ENCODE peak calls at places on chromosomes 1 and 21, in ten cellular contexts. One of them, this sample, is unnamed.

GRCh38 chr1:67650061-67650460 is 34.9 kb upstream of the GADD45A start:
- ATAC-seq in naive thymus-derived CD8-positive, alpha-beta T cell: no peak
- ATAC-seq in right cardiac atrium: no peak
- ATAC-seq in upper lobe of left lung: no peak
- ATAC-seq in natural killer cell: no peak
- ATAC-seq in GM23338: no peak
- ATAC-seq in left lobe of liver: no peak
- ATAC-seq in CD8-positive, alpha-beta T cell: no peak
- ATAC-seq in activated T-helper 17 cell treated with anti-CD3 and anti-CD28 coated beads, Interleukin-2, amount 50 U/mL, for 72 hours: no peak
- ATAC-seq in Right ventricle myocardium superior: no peak
- ATAC-seq in this sample: no peak

GRCh38 chr1:181676269-181676668 is 193.0 kb downstream of the CACNA1E start:
- ATAC-seq in naive thymus-derived CD8-positive, alpha-beta T cell: no peak
- ATAC-seq in activated T-helper 17 cell treated with anti-CD3 and anti-CD28 coated beads, Interleukin-2, amount 50 U/mL, for 72 hours: no peak
- ATAC-seq in GM23338: peak
- ATAC-seq in upper lobe of left lung: no peak
- ATAC-seq in Right ventricle myocardium superior: no peak
- ATAC-seq in right cardiac atrium: no peak
- ATAC-seq in natural killer cell: no peak
- ATAC-seq in left lobe of liver: peak
- ATAC-seq in CD8-positive, alpha-beta T cell: no peak
- ATAC-seq in this sample: no peak

GRCh38 chr1:110896090-110896489 is 23.1 kb downstream of the CD53 start:
- ATAC-seq in upper lobe of left lung: no peak
- ATAC-seq in natural killer cell: peak
- ATAC-seq in left lobe of liver: no peak
- ATAC-seq in Right ventricle myocardium superior: no peak
- ATAC-seq in CD8-positive, alpha-beta T cell: peak
- ATAC-seq in right cardiac atrium: no peak
- ATAC-seq in naive thymus-derived CD8-positive, alpha-beta T cell: peak
- ATAC-seq in GM23338: no peak
- ATAC-seq in activated T-helper 17 cell treated with anti-CD3 and anti-CD28 coated beads, Interleukin-2, amount 50 U/mL, for 72 hours: peak
- ATAC-seq in this sample: no peak

GRCh38 chr1:6180578-6181311 is 624 bp upstream of the CHD5 start:
- ATAC-seq in naive thymus-derived CD8-positive, alpha-beta T cell: peak
- ATAC-seq in left lobe of liver: no peak
- ATAC-seq in activated T-helper 17 cell treated with anti-CD3 and anti-CD28 coated beads, Interleukin-2, amount 50 U/mL, for 72 hours: no peak
- ATAC-seq in upper lobe of left lung: no peak
- ATAC-seq in GM23338: peak
- ATAC-seq in CD8-positive, alpha-beta T cell: peak
- ATAC-seq in natural killer cell: no peak
- ATAC-seq in Right ventricle myocardium superior: no peak
- ATAC-seq in right cardiac atrium: no peak
- ATAC-seq in this sample: no peak

GRCh38 chr1:64967381-64967780 is 1.0 kb upstream of the JAK1 start:
- ATAC-seq in right cardiac atrium: no peak
- ATAC-seq in activated T-helper 17 cell treated with anti-CD3 and anti-CD28 coated beads, Interleukin-2, amount 50 U/mL, for 72 hours: no peak
- ATAC-seq in naive thymus-derived CD8-positive, alpha-beta T cell: no peak
- ATAC-seq in natural killer cell: no peak
- ATAC-seq in Right ventricle myocardium superior: no peak
- ATAC-seq in CD8-positive, alpha-beta T cell: no peak
- ATAC-seq in left lobe of liver: peak
- ATAC-seq in upper lobe of left lung: no peak
- ATAC-seq in GM23338: no peak
- ATAC-seq in this sample: no peak

GRCh38 chr1:70358921-70359564 is 4.5 kb upstream of the ANKRD13C start:
- ATAC-seq in natural killer cell: no peak
- ATAC-seq in CD8-positive, alpha-beta T cell: no peak
- ATAC-seq in upper lobe of left lung: no peak
- ATAC-seq in right cardiac atrium: no peak
- ATAC-seq in naive thymus-derived CD8-positive, alpha-beta T cell: no peak
- ATAC-seq in Right ventricle myocardium superior: no peak
- ATAC-seq in activated T-helper 17 cell treated with anti-CD3 and anti-CD28 coated beads, Interleukin-2, amount 50 U/mL, for 72 hours: no peak
- ATAC-seq in left lobe of liver: no peak
- ATAC-seq in GM23338: no peak
- ATAC-seq in this sample: no peak

GRCh38 chr1:24875976-24876609 is 54.0 kb downstream of the RUNX3 start:
- ATAC-seq in GM23338: peak
- ATAC-seq in activated T-helper 17 cell treated with anti-CD3 and anti-CD28 coated beads, Interleukin-2, amount 50 U/mL, for 72 hours: no peak
- ATAC-seq in CD8-positive, alpha-beta T cell: no peak
- ATAC-seq in naive thymus-derived CD8-positive, alpha-beta T cell: no peak
- ATAC-seq in upper lobe of left lung: no peak
- ATAC-seq in left lobe of liver: no peak
- ATAC-seq in natural killer cell: no peak
- ATAC-seq in right cardiac atrium: no peak
- ATAC-seq in Right ventricle myocardium superior: no peak
- ATAC-seq in this sample: no peak

GRCh38 chr1:43768168-43768567 is 60.8 kb downstream of the ST3GAL3 start:
- ATAC-seq in right cardiac atrium: no peak
- ATAC-seq in Right ventricle myocardium superior: no peak
- ATAC-seq in upper lobe of left lung: no peak
- ATAC-seq in naive thymus-derived CD8-positive, alpha-beta T cell: no peak
- ATAC-seq in GM23338: no peak
- ATAC-seq in activated T-helper 17 cell treated with anti-CD3 and anti-CD28 coated beads, Interleukin-2, amount 50 U/mL, for 72 hours: no peak
- ATAC-seq in natural killer cell: no peak
- ATAC-seq in left lobe of liver: no peak
- ATAC-seq in CD8-positive, alpha-beta T cell: no peak
- ATAC-seq in this sample: no peak

GRCh38 chr1:211145944-211146343 is 12.0 kb upstream of the KCNH1 start:
- ATAC-seq in upper lobe of left lung: no peak
- ATAC-seq in GM23338: no peak
- ATAC-seq in activated T-helper 17 cell treated with anti-CD3 and anti-CD28 coated beads, Interleukin-2, amount 50 U/mL, for 72 hours: no peak
- ATAC-seq in left lobe of liver: peak
- ATAC-seq in natural killer cell: no peak
- ATAC-seq in CD8-positive, alpha-beta T cell: no peak
- ATAC-seq in naive thymus-derived CD8-positive, alpha-beta T cell: no peak
- ATAC-seq in right cardiac atrium: no peak
- ATAC-seq in Right ventricle myocardium superior: no peak
- ATAC-seq in this sample: no peak

GRCh38 chr1:118122234-118123004 is 62.6 kb downstream of the SPAG17 start:
- ATAC-seq in activated T-helper 17 cell treated with anti-CD3 and anti-CD28 coated beads, Interleukin-2, amount 50 U/mL, for 72 hours: no peak
- ATAC-seq in GM23338: no peak
- ATAC-seq in left lobe of liver: no peak
- ATAC-seq in Right ventricle myocardium superior: no peak
- ATAC-seq in naive thymus-derived CD8-positive, alpha-beta T cell: no peak
- ATAC-seq in right cardiac atrium: no peak
- ATAC-seq in natural killer cell: no peak
- ATAC-seq in CD8-positive, alpha-beta T cell: no peak
- ATAC-seq in upper lobe of left lung: no peak
- ATAC-seq in this sample: no peak

GRCh38 chr1:78387872-78388271 is 102.9 kb upstream of the PTGFR start:
- ATAC-seq in GM23338: no peak
- ATAC-seq in Right ventricle myocardium superior: peak
- ATAC-seq in natural killer cell: no peak
- ATAC-seq in left lobe of liver: no peak
- ATAC-seq in activated T-helper 17 cell treated with anti-CD3 and anti-CD28 coated beads, Interleukin-2, amount 50 U/mL, for 72 hours: no peak
- ATAC-seq in naive thymus-derived CD8-positive, alpha-beta T cell: no peak
- ATAC-seq in right cardiac atrium: peak
- ATAC-seq in upper lobe of left lung: no peak
- ATAC-seq in CD8-positive, alpha-beta T cell: no peak
- ATAC-seq in this sample: no peak

GRCh38 chr1:9009438-9010366 is 16.5 kb downstream of the SLC2A7 start:
- ATAC-seq in left lobe of liver: peak
- ATAC-seq in CD8-positive, alpha-beta T cell: no peak
- ATAC-seq in natural killer cell: no peak
- ATAC-seq in upper lobe of left lung: no peak
- ATAC-seq in right cardiac atrium: no peak
- ATAC-seq in GM23338: peak
- ATAC-seq in Right ventricle myocardium superior: peak
- ATAC-seq in naive thymus-derived CD8-positive, alpha-beta T cell: peak
- ATAC-seq in activated T-helper 17 cell treated with anti-CD3 and anti-CD28 coated beads, Interleukin-2, amount 50 U/mL, for 72 hours: peak
- ATAC-seq in this sample: no peak

GRCh38 chr1:172177849-172178248 is 242.6 kb upstream of the C1orf105 start:
- ATAC-seq in right cardiac atrium: no peak
- ATAC-seq in upper lobe of left lung: peak
- ATAC-seq in Right ventricle myocardium superior: no peak
- ATAC-seq in natural killer cell: no peak
- ATAC-seq in naive thymus-derived CD8-positive, alpha-beta T cell: no peak
- ATAC-seq in activated T-helper 17 cell treated with anti-CD3 and anti-CD28 coated beads, Interleukin-2, amount 50 U/mL, for 72 hours: no peak
- ATAC-seq in CD8-positive, alpha-beta T cell: no peak
- ATAC-seq in GM23338: no peak
- ATAC-seq in left lobe of liver: no peak
- ATAC-seq in this sample: no peak

GRCh38 chr1:54337928-54338327 is 68.3 kb downstream of the SSBP3 start:
- ATAC-seq in natural killer cell: peak
- ATAC-seq in naive thymus-derived CD8-positive, alpha-beta T cell: peak
- ATAC-seq in GM23338: no peak
- ATAC-seq in activated T-helper 17 cell treated with anti-CD3 and anti-CD28 coated beads, Interleukin-2, amount 50 U/mL, for 72 hours: no peak
- ATAC-seq in Right ventricle myocardium superior: no peak
- ATAC-seq in left lobe of liver: no peak
- ATAC-seq in CD8-positive, alpha-beta T cell: peak
- ATAC-seq in upper lobe of left lung: no peak
- ATAC-seq in right cardiac atrium: no peak
- ATAC-seq in this sample: no peak

GRCh38 chr1:12059722-12060464 is 3.2 kb upstream of the TNFRSF8 start:
- ATAC-seq in activated T-helper 17 cell treated with anti-CD3 and anti-CD28 coated beads, Interleukin-2, amount 50 U/mL, for 72 hours: peak
- ATAC-seq in left lobe of liver: no peak
- ATAC-seq in right cardiac atrium: no peak
- ATAC-seq in CD8-positive, alpha-beta T cell: no peak
- ATAC-seq in upper lobe of left lung: no peak
- ATAC-seq in naive thymus-derived CD8-positive, alpha-beta T cell: no peak
- ATAC-seq in Right ventricle myocardium superior: no peak
- ATAC-seq in GM23338: no peak
- ATAC-seq in natural killer cell: no peak
- ATAC-seq in this sample: no peak

GRCh38 chr21:41621523-41621922 is 113.6 kb upstream of the TMPRSS2 start:
- ATAC-seq in upper lobe of left lung: no peak
- ATAC-seq in activated T-helper 17 cell treated with anti-CD3 and anti-CD28 coated beads, Interleukin-2, amount 50 U/mL, for 72 hours: no peak
- ATAC-seq in Right ventricle myocardium superior: no peak
- ATAC-seq in GM23338: no peak
- ATAC-seq in left lobe of liver: no peak
- ATAC-seq in CD8-positive, alpha-beta T cell: no peak
- ATAC-seq in right cardiac atrium: no peak
- ATAC-seq in natural killer cell: no peak
- ATAC-seq in naive thymus-derived CD8-positive, alpha-beta T cell: no peak
- ATAC-seq in this sample: no peak

GRCh38 chr21:46294647-46295176 is 8.6 kb downstream of the YBEY start:
- ATAC-seq in Right ventricle myocardium superior: no peak
- ATAC-seq in activated T-helper 17 cell treated with anti-CD3 and anti-CD28 coated beads, Interleukin-2, amount 50 U/mL, for 72 hours: no peak
- ATAC-seq in CD8-positive, alpha-beta T cell: no peak
- ATAC-seq in GM23338: no peak
- ATAC-seq in right cardiac atrium: no peak
- ATAC-seq in naive thymus-derived CD8-positive, alpha-beta T cell: no peak
- ATAC-seq in natural killer cell: no peak
- ATAC-seq in left lobe of liver: no peak
- ATAC-seq in upper lobe of left lung: peak
- ATAC-seq in this sample: peak

GRCh38 chr1:116940809-116941640 is 31.3 kb downstream of the PTGFRN start:
- ATAC-seq in naive thymus-derived CD8-positive, alpha-beta T cell: no peak
- ATAC-seq in right cardiac atrium: no peak
- ATAC-seq in upper lobe of left lung: no peak
- ATAC-seq in left lobe of liver: no peak
- ATAC-seq in natural killer cell: no peak
- ATAC-seq in CD8-positive, alpha-beta T cell: no peak
- ATAC-seq in activated T-helper 17 cell treated with anti-CD3 and anti-CD28 coated beads, Interleukin-2, amount 50 U/mL, for 72 hours: no peak
- ATAC-seq in Right ventricle myocardium superior: no peak
- ATAC-seq in GM23338: peak
- ATAC-seq in this sample: no peak

GRCh38 chr1:118013938-118014337 is 84.4 kb downstream of the WDR3 start:
- ATAC-seq in CD8-positive, alpha-beta T cell: no peak
- ATAC-seq in activated T-helper 17 cell treated with anti-CD3 and anti-CD28 coated beads, Interleukin-2, amount 50 U/mL, for 72 hours: no peak
- ATAC-seq in upper lobe of left lung: no peak
- ATAC-seq in GM23338: no peak
- ATAC-seq in Right ventricle myocardium superior: no peak
- ATAC-seq in right cardiac atrium: no peak
- ATAC-seq in left lobe of liver: no peak
- ATAC-seq in natural killer cell: no peak
- ATAC-seq in naive thymus-derived CD8-positive, alpha-beta T cell: no peak
- ATAC-seq in this sample: no peak

GRCh38 chr1:55735110-55735509 is 519.9 kb upstream of the USP24 start:
- ATAC-seq in GM23338: no peak
- ATAC-seq in naive thymus-derived CD8-positive, alpha-beta T cell: no peak
- ATAC-seq in left lobe of liver: no peak
- ATAC-seq in right cardiac atrium: no peak
- ATAC-seq in upper lobe of left lung: no peak
- ATAC-seq in CD8-positive, alpha-beta T cell: no peak
- ATAC-seq in Right ventricle myocardium superior: no peak
- ATAC-seq in natural killer cell: no peak
- ATAC-seq in activated T-helper 17 cell treated with anti-CD3 and anti-CD28 coated beads, Interleukin-2, amount 50 U/mL, for 72 hours: no peak
- ATAC-seq in this sample: peak

GRCh38 chr1:164703415-164703814 is 144.4 kb downstream of the PBX1 start:
- ATAC-seq in left lobe of liver: no peak
- ATAC-seq in upper lobe of left lung: no peak
- ATAC-seq in naive thymus-derived CD8-positive, alpha-beta T cell: no peak
- ATAC-seq in natural killer cell: no peak
- ATAC-seq in activated T-helper 17 cell treated with anti-CD3 and anti-CD28 coated beads, Interleukin-2, amount 50 U/mL, for 72 hours: no peak
- ATAC-seq in right cardiac atrium: no peak
- ATAC-seq in GM23338: no peak
- ATAC-seq in CD8-positive, alpha-beta T cell: no peak
- ATAC-seq in Right ventricle myocardium superior: no peak
- ATAC-seq in this sample: no peak